ENCODE peak calls at places on chromosomes 6 and 20, in ten cellular contexts. One of them, this sample, is unnamed.

GRCh38 chr20:37490670-37491350 is 30.2 kb upstream of the NNAT start:
- DNase-seq in A549: no peak
- DNase-seq in cardiac fibroblast: no peak
- DNase-seq in stomach: no peak
- DNase-seq in HepG2: no peak
- DNase-seq in MCF 10A: no peak
- DNase-seq in coronary artery: no peak
- DNase-seq in transverse colon: no peak
- DNase-seq in activated B cell treated with CpG ODN at 0.5 μM for 24 hours: no peak
- DNase-seq in foreskin fibroblast: no peak
- DNase-seq in this sample: no peak

GRCh38 chr20:36455972-36456625 is 85.2 kb upstream of the MYL9 start:
- DNase-seq in activated B cell treated with CpG ODN at 0.5 μM for 24 hours: no peak
- DNase-seq in A549: no peak
- DNase-seq in foreskin fibroblast: no peak
- DNase-seq in MCF 10A: no peak
- DNase-seq in HepG2: no peak
- DNase-seq in cardiac fibroblast: no peak
- DNase-seq in coronary artery: no peak
- DNase-seq in transverse colon: no peak
- DNase-seq in stomach: no peak
- DNase-seq in this sample: no peak

GRCh38 chr20:6000851-6001250 is 50.4 kb downstream of the MCM8 start:
- DNase-seq in HepG2: no peak
- DNase-seq in MCF 10A: no peak
- DNase-seq in transverse colon: no peak
- DNase-seq in coronary artery: no peak
- DNase-seq in stomach: no peak
- DNase-seq in foreskin fibroblast: no peak
- DNase-seq in A549: no peak
- DNase-seq in activated B cell treated with CpG ODN at 0.5 μM for 24 hours: no peak
- DNase-seq in cardiac fibroblast: no peak
- DNase-seq in this sample: no peak

GRCh38 chr20:40010483-40010882 is 678.6 kb downstream of the MAFB start:
- DNase-seq in activated B cell treated with CpG ODN at 0.5 μM for 24 hours: no peak
- DNase-seq in HepG2: no peak
- DNase-seq in stomach: no peak
- DNase-seq in cardiac fibroblast: peak; percentile 1
- DNase-seq in transverse colon: no peak
- DNase-seq in A549: no peak
- DNase-seq in MCF 10A: no peak
- DNase-seq in coronary artery: no peak
- DNase-seq in foreskin fibroblast: peak; percentile 5
- DNase-seq in this sample: no peak

GRCh38 chr6:20608371-20608770 is 74.1 kb downstream of the CDKAL1 start:
- DNase-seq in foreskin fibroblast: no peak
- DNase-seq in coronary artery: no peak
- DNase-seq in activated B cell treated with CpG ODN at 0.5 μM for 24 hours: no peak
- DNase-seq in cardiac fibroblast: no peak
- DNase-seq in stomach: no peak
- DNase-seq in A549: no peak
- DNase-seq in MCF 10A: no peak
- DNase-seq in HepG2: no peak
- DNase-seq in transverse colon: no peak
- DNase-seq in this sample: no peak

GRCh38 chr20:9485614-9486325 is 28.6 kb upstream of the LAMP5 start:
- DNase-seq in coronary artery: no peak
- DNase-seq in cardiac fibroblast: no peak
- DNase-seq in activated B cell treated with CpG ODN at 0.5 μM for 24 hours: no peak
- DNase-seq in HepG2: no peak
- DNase-seq in A549: no peak
- DNase-seq in MCF 10A: no peak
- DNase-seq in foreskin fibroblast: no peak
- DNase-seq in stomach: no peak
- DNase-seq in transverse colon: no peak
- DNase-seq in this sample: no peak

GRCh38 chr6:155381856-155382690 is 67.8 kb upstream of the TFB1M start:
- DNase-seq in HepG2: no peak
- DNase-seq in foreskin fibroblast: peak; percentile 80
- DNase-seq in A549: no peak
- DNase-seq in stomach: no peak
- DNase-seq in MCF 10A: peak; percentile 4
- DNase-seq in transverse colon: no peak
- DNase-seq in cardiac fibroblast: peak; percentile 33
- DNase-seq in activated B cell treated with CpG ODN at 0.5 μM for 24 hours: no peak
- DNase-seq in coronary artery: no peak
- DNase-seq in this sample: peak; percentile 48

GRCh38 chr6:31110825-31111582 is 1.4 kb downstream of the C6orf15 start:
- DNase-seq in foreskin fibroblast: no peak
- DNase-seq in HepG2: no peak
- DNase-seq in transverse colon: no peak
- DNase-seq in activated B cell treated with CpG ODN at 0.5 μM for 24 hours: no peak
- DNase-seq in cardiac fibroblast: no peak
- DNase-seq in A549: no peak
- DNase-seq in MCF 10A: no peak
- DNase-seq in stomach: no peak
- DNase-seq in coronary artery: no peak
- DNase-seq in this sample: no peak

GRCh38 chr6:31352497-31353368 is 4.2 kb downstream of the HLA-B start:
- DNase-seq in coronary artery: no peak
- DNase-seq in activated B cell treated with CpG ODN at 0.5 μM for 24 hours: no peak
- DNase-seq in foreskin fibroblast: no peak
- DNase-seq in transverse colon: no peak
- DNase-seq in MCF 10A: no peak
- DNase-seq in stomach: no peak
- DNase-seq in cardiac fibroblast: no peak
- DNase-seq in HepG2: no peak
- DNase-seq in A549: no peak
- DNase-seq in this sample: no peak

DNA sequence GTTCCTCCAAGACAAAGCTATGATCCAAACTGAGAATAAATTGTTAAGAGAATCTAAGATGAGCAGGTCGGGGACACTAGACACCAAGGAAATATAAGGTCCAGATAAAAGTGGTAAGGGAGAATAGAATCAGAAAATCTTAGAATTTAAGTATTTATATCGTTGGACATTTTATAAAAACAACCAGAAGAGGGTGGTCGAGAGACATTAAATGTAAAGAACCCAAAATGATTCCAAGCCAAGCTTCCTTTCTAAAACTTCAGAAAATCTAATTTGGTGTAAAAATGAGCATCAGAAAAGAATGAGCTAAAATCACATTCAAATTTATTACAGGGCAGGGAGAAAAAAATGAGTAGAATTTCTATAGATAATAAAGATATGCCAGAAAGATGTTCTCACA is 97.8 kb upstream of the OGFRL1 start:
- DNase-seq in transverse colon: no peak
- DNase-seq in MCF 10A: peak; percentile 51
- DNase-seq in A549: peak; percentile 19
- DNase-seq in foreskin fibroblast: peak; percentile 18
- DNase-seq in activated B cell treated with CpG ODN at 0.5 μM for 24 hours: no peak
- DNase-seq in stomach: no peak
- DNase-seq in cardiac fibroblast: peak; percentile 66
- DNase-seq in coronary artery: no peak
- DNase-seq in HepG2: peak; percentile 11
- DNase-seq in this sample: peak; percentile 34
- TF ChIP-seq CTCF in transverse colon: peak; percentile 7
- TF ChIP-seq CTCF in MCF 10A: peak; percentile 36
- TF ChIP-seq CTCF in A549: peak; percentile 59
- TF ChIP-seq CTCF in foreskin fibroblast: peak; percentile 18
- TF ChIP-seq CTCF in activated B cell treated with CpG ODN at 0.5 μM for 24 hours: no peak
- TF ChIP-seq CTCF in stomach: no peak
- TF ChIP-seq CTCF in cardiac fibroblast: peak; percentile 24
- TF ChIP-seq CTCF in coronary artery: no peak
- TF ChIP-seq CTCF in HepG2: no peak
- TF ChIP-seq CTCF in this sample: peak; percentile 81

GRCh38 chr6:34237722-34238506 is 1.2 kb downstream of the HMGA1 start:
- DNase-seq in activated B cell treated with CpG ODN at 0.5 μM for 24 hours: peak; percentile 68
- DNase-seq in transverse colon: peak; percentile 68
- DNase-seq in stomach: no peak
- DNase-seq in foreskin fibroblast: no peak
- DNase-seq in A549: peak; percentile 62
- DNase-seq in MCF 10A: peak; percentile 45
- DNase-seq in coronary artery: no peak
- DNase-seq in HepG2: peak; percentile 59
- DNase-seq in cardiac fibroblast: peak; percentile 35
- DNase-seq in this sample: no peak

GRCh38 chr6:34235605-34236422 is 859 bp upstream of the HMGA1 start:
- DNase-seq in foreskin fibroblast: peak; percentile 95
- DNase-seq in cardiac fibroblast: peak; percentile 68
- DNase-seq in A549: peak; percentile 75
- DNase-seq in HepG2: no peak
- DNase-seq in activated B cell treated with CpG ODN at 0.5 μM for 24 hours: peak; percentile 58
- DNase-seq in stomach: peak; percentile 65
- DNase-seq in transverse colon: peak; percentile 70
- DNase-seq in MCF 10A: peak; percentile 71
- DNase-seq in coronary artery: no peak
- DNase-seq in this sample: peak; percentile 89

GRCh38 chr6:34237316-34237721 is 646 bp downstream of the HMGA1 start:
- DNase-seq in HepG2: no peak
- DNase-seq in A549: no peak
- DNase-seq in cardiac fibroblast: no peak
- DNase-seq in activated B cell treated with CpG ODN at 0.5 μM for 24 hours: peak; percentile 41
- DNase-seq in foreskin fibroblast: no peak
- DNase-seq in MCF 10A: no peak
- DNase-seq in coronary artery: no peak
- DNase-seq in stomach: no peak
- DNase-seq in transverse colon: no peak
- DNase-seq in this sample: no peak

GRCh38 chr6:34234667-34235604 is 1.7 kb upstream of the HMGA1 start:
- DNase-seq in foreskin fibroblast: no peak
- DNase-seq in activated B cell treated with CpG ODN at 0.5 μM for 24 hours: no peak
- DNase-seq in MCF 10A: no peak
- DNase-seq in transverse colon: peak; percentile 62
- DNase-seq in coronary artery: no peak
- DNase-seq in A549: no peak
- DNase-seq in cardiac fibroblast: no peak
- DNase-seq in stomach: no peak
- DNase-seq in HepG2: no peak
- DNase-seq in this sample: no peak

DNA sequence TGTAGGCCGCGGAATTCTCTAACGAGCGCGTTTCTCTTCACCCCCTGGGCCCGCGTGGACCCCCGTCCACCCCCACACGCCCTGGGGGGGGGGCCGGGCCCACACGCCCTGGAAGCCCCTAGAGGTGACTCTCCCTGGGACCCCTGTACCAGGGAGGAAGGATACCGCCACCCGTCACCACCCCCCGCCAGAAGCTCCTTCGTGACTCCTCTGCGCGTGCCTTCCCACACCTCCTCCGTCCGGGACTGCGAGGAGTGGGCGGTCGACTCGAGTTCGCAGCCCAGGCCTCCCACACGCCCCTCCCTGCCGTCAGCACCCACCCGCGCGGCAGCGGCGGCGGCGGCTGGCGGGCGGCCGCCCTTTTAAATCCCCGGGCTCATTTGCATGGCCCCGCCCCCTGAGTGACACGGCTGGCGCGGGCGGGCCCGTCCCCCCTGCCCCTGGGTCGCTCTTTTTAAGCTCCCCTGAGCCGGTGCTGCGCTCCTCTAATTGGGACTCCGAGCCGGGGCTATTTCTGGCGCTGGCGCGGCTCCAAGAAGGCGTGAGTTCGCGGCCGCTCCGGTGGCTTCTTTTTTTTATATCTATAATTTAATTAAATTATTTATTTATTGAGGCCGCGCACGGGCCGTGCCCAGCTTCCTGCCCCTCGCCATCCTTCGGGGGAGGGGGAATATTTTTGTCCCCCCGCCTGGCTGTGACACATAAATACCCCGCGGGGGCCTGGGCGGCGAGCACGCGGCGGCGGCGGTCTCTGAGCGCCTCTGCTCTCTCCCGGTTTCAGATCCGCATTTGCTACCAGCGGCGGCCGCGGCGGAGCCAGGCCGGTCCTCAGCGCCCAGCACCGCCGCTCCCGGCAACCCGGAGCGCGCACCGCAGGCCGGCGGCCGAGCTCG is at the start of gene HMGA1:
- DNase-seq in HepG2: peak; percentile 81
- DNase-seq in coronary artery: no peak
- DNase-seq in activated B cell treated with CpG ODN at 0.5 μM for 24 hours: peak; percentile 90
- DNase-seq in foreskin fibroblast: peak; percentile 97
- DNase-seq in A549: peak; percentile 90
- DNase-seq in stomach: peak; percentile 92
- DNase-seq in transverse colon: peak; percentile 92
- DNase-seq in cardiac fibroblast: peak; percentile 86
- DNase-seq in MCF 10A: peak; percentile 92
- DNase-seq in this sample: peak; percentile 84
- TF ChIP-seq CTCF in HepG2: no peak
- TF ChIP-seq CTCF in coronary artery: no peak
- TF ChIP-seq CTCF in activated B cell treated with CpG ODN at 0.5 μM for 24 hours: no peak
- TF ChIP-seq CTCF in foreskin fibroblast: no peak
- TF ChIP-seq CTCF in A549: no peak
- TF ChIP-seq CTCF in stomach: no peak
- TF ChIP-seq CTCF in transverse colon: no peak
- TF ChIP-seq CTCF in cardiac fibroblast: no peak
- TF ChIP-seq CTCF in MCF 10A: no peak
- TF ChIP-seq CTCF in this sample: no peak

GRCh38 chr20:2005831-2006426 is 12.1 kb upstream of the PDYN start:
- DNase-seq in HepG2: peak; percentile 78
- DNase-seq in stomach: peak; percentile 62
- DNase-seq in transverse colon: peak; percentile 63
- DNase-seq in activated B cell treated with CpG ODN at 0.5 μM for 24 hours: peak; percentile 40
- DNase-seq in MCF 10A: peak; percentile 63
- DNase-seq in coronary artery: peak; percentile 31
- DNase-seq in A549: peak; percentile 55
- DNase-seq in cardiac fibroblast: peak; percentile 69
- DNase-seq in foreskin fibroblast: peak; percentile 26
- DNase-seq in this sample: peak; percentile 42
- TF ChIP-seq CTCF in HepG2: peak; percentile 48
- TF ChIP-seq CTCF in stomach: no peak
- TF ChIP-seq CTCF in transverse colon: no peak
- TF ChIP-seq CTCF in activated B cell treated with CpG ODN at 0.5 μM for 24 hours: no peak
- TF ChIP-seq CTCF in MCF 10A: no peak
- TF ChIP-seq CTCF in coronary artery: no peak
- TF ChIP-seq CTCF in A549: no peak
- TF ChIP-seq CTCF in cardiac fibroblast: no peak
- TF ChIP-seq CTCF in foreskin fibroblast: no peak
- TF ChIP-seq CTCF in this sample: no peak

DNA sequence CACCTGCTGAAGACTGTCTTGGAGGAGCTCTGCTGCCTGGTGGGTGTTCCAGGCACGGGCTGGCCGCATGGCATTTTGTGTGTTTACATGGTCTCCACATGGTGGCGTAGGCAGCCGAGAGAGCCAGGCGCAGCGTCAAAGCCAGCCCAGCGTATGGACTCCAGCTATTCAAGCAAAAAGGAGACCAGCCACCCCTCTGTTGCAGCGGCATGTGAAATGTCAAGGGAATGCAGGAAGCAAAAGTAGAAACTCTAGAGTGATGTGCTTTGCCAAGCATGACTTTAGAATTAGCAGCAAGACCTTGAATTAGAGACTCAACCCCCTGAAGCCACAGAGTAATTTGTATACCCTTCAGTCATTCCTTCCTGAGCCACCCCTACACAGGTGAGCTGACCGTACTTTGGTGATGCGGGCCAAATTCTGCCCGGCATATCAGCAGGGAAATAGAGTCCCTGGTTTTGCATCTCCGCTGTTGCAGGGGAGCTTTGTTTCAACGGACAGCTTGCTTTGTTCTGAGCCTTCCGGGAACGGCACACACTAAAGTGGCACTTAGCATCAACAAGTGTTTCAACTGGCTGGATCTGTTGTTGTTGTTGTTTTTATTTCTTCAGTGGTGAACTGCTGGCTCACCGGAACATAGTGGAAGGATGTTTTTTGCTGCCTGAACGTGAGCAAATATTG is 48.5 kb downstream of the FNDC1 start:
- DNase-seq in A549: peak; percentile 45
- DNase-seq in transverse colon: no peak
- DNase-seq in coronary artery: no peak
- DNase-seq in activated B cell treated with CpG ODN at 0.5 μM for 24 hours: no peak
- DNase-seq in MCF 10A: no peak
- DNase-seq in HepG2: peak; percentile 29
- DNase-seq in foreskin fibroblast: peak; percentile 44
- DNase-seq in cardiac fibroblast: peak; percentile 49
- DNase-seq in stomach: peak; percentile 38
- DNase-seq in this sample: peak; percentile 55
- TF ChIP-seq CTCF in A549: peak; percentile 36
- TF ChIP-seq CTCF in transverse colon: no peak
- TF ChIP-seq CTCF in coronary artery: no peak
- TF ChIP-seq CTCF in activated B cell treated with CpG ODN at 0.5 μM for 24 hours: no peak
- TF ChIP-seq CTCF in MCF 10A: no peak
- TF ChIP-seq CTCF in HepG2: peak; percentile 79
- TF ChIP-seq CTCF in foreskin fibroblast: peak; percentile 52
- TF ChIP-seq CTCF in cardiac fibroblast: no peak
- TF ChIP-seq CTCF in stomach: no peak
- TF ChIP-seq CTCF in this sample: peak; percentile 67